ENCODE peak calls at places on chromosomes 13 and 19, in four cellular contexts. E, M, Z and N are unnamed samples.
A peak's percentile ranks its signal among the peaks of the same experiment; 100 is the strongest.

GRCh38 chr19:13262450-13262849 is 112.2 kb downstream of the IER2 start:
- DNase-seq in M (no peak), Z (peak; percentile 71), E (no peak), N (no peak)

GRCh38 chr19:18379803-18380747 is 5.9 kb upstream of the GDF15 start:
- DNase-seq in M (peak; percentile 93), E (peak; percentile 58), Z (peak; percentile 82), N (no peak)

GRCh38 chr13:92612892-92613291 is 613.7 kb upstream of the GPC6 start:
- DNase-seq in E (no peak), Z (no peak), M (no peak), N (no peak)

GRCh38 chr19:2763687-2764086 is 19.4 kb downstream of the SGTA start:
- DNase-seq in Z (no peak), M (no peak), E (no peak), N (no peak)

GRCh38 chr19:56838930-56839664 is 1.4 kb downstream of the PEG3 start:
- DNase-seq in Z (peak; percentile 96), E (peak; percentile 91), M (peak; percentile 94), N (no peak)

GRCh38 chr13:40316301-40316700 is 350.1 kb downstream of the FOXO1 start:
- DNase-seq in Z (no peak), M (peak; percentile 45), E (no peak), N (no peak)

GRCh38 chr13:97364031-97364430 is 69.9 kb upstream of the RAP2A start:
- DNase-seq in M (no peak), Z (no peak), E (no peak), N (no peak)

GRCh38 chr13:106152047-106152446 is 383.4 kb downstream of the EFNB2 start:
- DNase-seq in M (no peak), E (no peak), Z (no peak), N (no peak)

GRCh38 chr19:29404951-29405727 is 120.7 kb upstream of the VSTM2B start:
- DNase-seq in M (peak; percentile 38), Z (no peak), E (no peak), N (no peak)

GRCh38 chr19:19643158-19644053 is at the start of gene GMIP:
- DNase-seq in Z (peak; percentile 52), E (peak; percentile 63), M (peak; percentile 69), N (peak; percentile 83)

GRCh38 chr13:49046002-49046401 is 70.3 kb downstream of the FNDC3A start:
- DNase-seq in E (no peak), Z (no peak), M (no peak), N (no peak)

GRCh38 chr19:14237011-14237941 is 31.3 kb upstream of the ADGRL1 start:
- DNase-seq in M (no peak), Z (no peak), E (no peak), N (no peak)

GRCh38 chr13:46684287-46685001 is 112.5 kb downstream of the ESD start:
- DNase-seq in M (no peak), Z (peak; percentile 51), E (no peak), N (no peak)
- TF ChIP-seq CTCF in M (no peak), Z (no peak), E (no peak), N (peak; percentile 43)

GRCh38 chr13:29423050-29423449 is 172.4 kb downstream of the SLC7A1 start:
- DNase-seq in Z (no peak), M (no peak), E (no peak), N (no peak)

GRCh38 chr13:29428992-29429315 is 166.5 kb downstream of the SLC7A1 start:
- DNase-seq in E (no peak), M (no peak), Z (no peak), N (no peak)

GRCh38 chr13:29427937-29428309 is 167.6 kb downstream of the SLC7A1 start:
- DNase-seq in E (no peak), M (no peak), Z (no peak), N (no peak)

GRCh38 chr13:29429496-29429895 is 166.0 kb downstream of the SLC7A1 start:
- DNase-seq in M (no peak), Z (peak; percentile 7), E (no peak), N (no peak)

DNA sequence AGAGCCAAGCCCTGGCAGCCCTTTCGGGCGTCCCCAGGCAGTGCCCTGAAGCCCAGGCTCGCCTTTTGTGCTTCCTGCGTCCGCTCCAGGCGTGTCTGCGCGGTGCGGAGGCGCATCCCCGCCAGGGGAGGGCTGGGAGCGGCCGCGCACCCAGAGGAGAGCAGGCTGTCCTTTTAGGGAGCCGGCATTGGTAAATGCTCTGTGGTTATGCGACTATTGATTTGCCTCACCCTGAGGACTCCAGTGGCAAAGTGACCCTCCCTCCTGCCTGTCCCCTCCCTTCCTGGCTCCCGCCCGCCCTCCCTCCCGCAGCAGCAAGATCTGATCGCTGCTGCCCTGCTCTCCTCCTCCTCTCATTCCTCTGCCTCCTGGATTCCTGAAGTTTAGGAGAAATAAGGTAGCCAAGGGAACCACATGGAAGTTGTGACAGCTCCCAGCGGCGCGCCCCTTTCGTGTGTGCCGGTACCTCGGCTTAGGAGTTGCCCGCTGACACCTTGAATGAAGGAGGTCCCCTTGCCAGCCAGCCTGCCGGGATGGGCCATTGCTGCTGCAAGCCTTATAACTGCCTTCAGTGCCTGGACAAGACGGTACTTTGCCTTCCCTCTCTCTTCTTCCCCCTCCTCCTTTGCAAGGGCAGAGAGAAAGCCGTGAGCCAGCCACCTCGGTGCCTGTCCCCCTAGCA is 167.0 kb downstream of the SLC7A1 start:
- DNase-seq in Z (no peak), M (peak; percentile 25), E (no peak), N (no peak)
- TF ChIP-seq CTCF in Z (no peak), M (no peak), E (no peak), N (peak; percentile 42)

DNA sequence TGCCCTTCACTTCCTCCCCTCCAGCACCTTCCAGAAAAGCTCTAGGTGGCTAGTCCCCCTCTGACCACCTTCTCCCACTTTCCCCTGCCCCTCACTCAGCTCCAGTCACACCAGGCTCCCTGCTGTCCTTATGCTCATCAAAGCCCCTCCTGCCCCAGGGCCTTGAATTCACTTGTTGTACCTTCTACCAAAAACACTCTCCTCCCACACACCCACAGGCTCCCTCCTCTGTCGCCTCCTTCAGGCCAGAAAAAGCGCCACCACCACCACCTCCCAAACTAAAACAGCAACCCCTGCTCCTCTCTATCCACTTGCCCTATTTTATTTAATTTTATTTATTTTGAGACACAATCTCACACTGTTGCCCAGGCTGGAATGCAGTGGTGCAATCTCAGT is 4.8 kb upstream of the CEACAM16 start:
- DNase-seq in E (no peak), M (no peak), Z (no peak), N (no peak)
- TF ChIP-seq CTCF in E (no peak), M (no peak), Z (peak; percentile 43), N (peak; percentile 53)

GRCh38 chr19:22517496-22518411 is 95.6 kb upstream of the ZNF98 start:
- DNase-seq in Z (no peak), E (no peak), M (no peak), N (no peak)
- TF ChIP-seq CTCF in Z (no peak), E (no peak), M (no peak), N (no peak)

GRCh38 chr13:73228546-73228945 is 169.7 kb downstream of the KLF5 start:
- DNase-seq in M (no peak), E (no peak), Z (peak; percentile 14), N (no peak)
- TF ChIP-seq CTCF in M (no peak), E (no peak), Z (no peak), N (peak; percentile 31)

DNA sequence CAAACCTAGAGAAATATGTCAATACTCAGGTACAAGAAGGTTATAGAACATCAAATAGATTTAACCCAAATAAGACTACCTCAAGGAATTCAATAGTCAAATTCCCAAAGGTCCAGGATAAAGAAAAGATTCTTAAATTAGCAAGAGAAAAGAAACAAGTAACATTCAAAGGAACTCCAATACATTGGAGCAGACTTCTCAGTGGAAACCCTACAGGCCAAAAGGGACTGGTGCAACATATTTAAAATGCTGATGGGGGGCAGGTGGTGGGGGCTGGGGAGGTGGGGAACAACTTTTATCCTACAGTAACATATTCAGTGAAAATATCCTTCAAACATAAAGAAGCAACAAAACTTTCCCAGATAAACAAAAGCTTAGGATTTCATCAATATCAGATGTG is 23.1 kb downstream of the ITGBL1 start:
- DNase-seq in E (no peak), Z (no peak), M (no peak), N (no peak)
- TF ChIP-seq CTCF in E (no peak), Z (no peak), M (no peak), N (no peak)

GRCh38 chr19:45506246-45506990 is 861 bp upstream of the VASP start:
- DNase-seq in E (peak; percentile 87), Z (peak; percentile 89), M (peak; percentile 92), N (peak; percentile 93)

GRCh38 chr19:45505996-45506245 is 1.4 kb upstream of the VASP start:
- DNase-seq in Z (no peak), E (no peak), M (no peak), N (no peak)

GRCh38 chr19:45507864-45508680 is 793 bp downstream of the VASP start:
- DNase-seq in M (peak; percentile 65), E (no peak), Z (no peak), N (no peak)

GRCh38 chr19:45508681-45508930 is 1.3 kb downstream of the VASP start:
- DNase-seq in M (no peak), Z (peak; percentile 33), E (no peak), N (no peak)

DNA sequence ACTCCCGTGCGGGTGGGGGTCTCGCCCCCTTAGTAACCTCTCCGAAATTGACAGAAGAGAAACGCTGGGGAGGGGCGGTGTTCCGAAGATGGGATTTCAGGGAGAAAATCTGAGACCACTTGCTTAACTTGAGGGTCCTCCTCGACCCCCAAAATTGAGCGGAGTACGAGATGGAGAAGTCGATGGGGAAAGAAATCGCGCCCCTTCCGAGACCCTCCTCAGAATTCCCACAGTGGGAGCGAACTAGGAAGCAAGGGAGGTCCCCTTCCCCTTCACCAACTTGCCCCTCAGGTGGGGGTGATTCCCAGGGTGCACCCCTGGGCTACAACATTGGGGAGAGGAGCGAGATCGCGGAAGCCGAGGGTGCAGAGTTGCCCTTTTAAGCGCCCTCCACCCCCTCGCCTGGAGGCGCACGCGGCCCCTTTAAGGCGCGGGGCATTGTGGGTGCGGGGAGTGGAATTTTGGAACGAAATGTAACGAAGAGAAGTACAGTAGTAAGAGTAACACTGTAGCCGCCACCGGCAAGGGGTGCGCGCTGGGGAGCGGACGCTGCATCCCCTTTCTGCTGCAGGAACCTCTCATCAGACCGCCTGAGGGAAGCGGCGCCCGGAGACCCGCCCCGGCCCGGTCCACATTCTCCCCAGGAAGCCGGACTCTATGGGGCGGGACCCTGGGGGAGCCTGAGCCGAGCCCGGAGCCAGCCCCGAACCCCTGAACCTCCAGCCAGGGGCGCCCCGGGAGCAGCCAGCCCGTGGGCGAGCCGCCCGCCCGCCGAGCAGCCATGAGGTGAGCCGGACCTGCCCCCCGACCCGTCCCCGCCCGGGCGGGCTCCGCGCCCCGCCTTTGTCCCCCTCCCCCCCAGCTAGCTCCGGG is at the start of gene VASP:
- DNase-seq in Z (peak; percentile 84), E (peak; percentile 82), M (peak; percentile 76), N (peak; percentile 84)
- TF ChIP-seq CTCF in Z (no peak), E (no peak), M (no peak), N (no peak)